ENCODE peak calls at places on chromosomes 4 and X, in six cellular contexts. Z is IMR-90, B is mesenchymal stem cell, J is neuronal stem cell, L is H1, Y is H9. W is an unnamed sample. For H3K4me1, the result is how much of the 10 kb centered on the place peaks cover.

GRCh38 chr4:76950052-76950845 is 697 bp downstream of the SEPTIN11 start:
- DNase-seq in Z (no peak), B (peak), J (peak), L (no peak), Y (no peak), W (peak)

GRCh38 chr4:26023191-26023972 is 109.4 kb downstream of the SMIM20 start:
- DNase-seq in Z (no peak), B (peak), J (no peak), L (no peak), Y (no peak), W (no peak)

GRCh38 chr4:183602444-183603102 is 56.4 kb downstream of the RWDD4 start:
- DNase-seq in Z (peak), B (peak), J (no peak), L (no peak), Y (no peak), W (peak)

GRCh38 chrX:46551494-46552128 is 6.4 kb upstream of the ZNF674 start:
- DNase-seq in Z (peak), B (peak), J (no peak), L (no peak), Y (peak), W (peak)

GRCh38 chrX:1492421-1493012 is 39.8 kb upstream of the ASMTL start:
- DNase-seq in Z (no peak), B (no peak), J (no peak), L (no peak), Y (no peak), W (no peak)

GRCh38 chrX:10634681-10635161 is 14.3 kb upstream of the MID1 start:
- DNase-seq in Z (peak), B (peak), J (no peak), L (no peak), Y (no peak), W (peak)

GRCh38 chr4:180734753-180735432 is 1508.3 kb upstream of the TENM3 start:
- DNase-seq in Z (no peak), B (no peak), J (no peak), L (no peak), Y (no peak), W (no peak)

GRCh38 chrX:153333271-153333670 is 682 bp upstream of the ZNF275 start:
- DNase-seq in Z (peak), B (peak), J (no peak), L (no peak), Y (no peak), W (no peak)

GRCh38 chr4:151700566-151701316 is 60.1 kb downstream of the GATB start:
- DNase-seq in Z (no peak), B (no peak), J (no peak), L (no peak), Y (no peak), W (no peak)

GRCh38 chr4:53118676-53119075 is 247.2 kb downstream of the SCFD2 start:
- DNase-seq in Z (no peak), B (no peak), J (no peak), L (no peak), Y (no peak), W (no peak)

GRCh38 chrX:106599411-106599810 is 12.4 kb upstream of the RADX start:
- DNase-seq in Z (no peak), B (no peak), J (no peak), L (no peak), Y (no peak), W (no peak)

GRCh38 chr4:2672700-2673099 is 83.4 kb downstream of the TNIP2 start:
- DNase-seq in Z (no peak), B (no peak), J (no peak), L (no peak), Y (no peak), W (no peak)

GRCh38 chr4:98614655-98615054 is 43.8 kb downstream of the TSPAN5 start:
- DNase-seq in Z (no peak), B (no peak), J (no peak), L (no peak), Y (no peak), W (no peak)

GRCh38 chr4:149584703-149585102 is 230.9 kb downstream of the IQCM start:
- DNase-seq in Z (no peak), B (no peak), J (no peak), L (no peak), Y (no peak), W (peak)

GRCh38 chr4:42671431-42672194 is 14.7 kb upstream of the ATP8A1 start:
- DNase-seq in Z (no peak), B (no peak), J (no peak), L (no peak), Y (no peak), W (peak)

GRCh38 chr4:150501019-150501727 is 80.8 kb upstream of the MAB21L2 start:
- DNase-seq in Z (peak), B (peak), J (no peak), L (no peak), Y (no peak), W (no peak)

GRCh38 chr4:86935833-86936721 is 1.3 kb downstream of the AFF1 start:
- DNase-seq in Z (peak), B (peak), J (peak), L (peak), Y (peak), W (peak)

GRCh38 chr4:80732010-80732409 is 298.5 kb upstream of the BMP3 start:
- DNase-seq in Z (peak), B (no peak), J (no peak), L (no peak), Y (no peak), W (no peak)

GRCh38 chr4:17814140-17814539 is 3.4 kb downstream of the NCAPG start:
- DNase-seq in Z (peak), B (peak), J (no peak), L (no peak), Y (no peak), W (peak)

GRCh38 chr4:106763044-106763443 is 273.1 kb downstream of the DKK2 start:
- DNase-seq in Z (no peak), B (peak), J (peak), L (no peak), Y (peak), W (peak)

GRCh38 chrX:152202886-152203285 is 64.5 kb upstream of the MAGEA10 start:
- DNase-seq in Z (no peak), B (no peak), J (no peak), L (no peak), Y (no peak), W (peak)

GRCh38 chr4:152734699-152735050 is 44.9 kb downstream of the TIGD4 start:
- DNase-seq in Z (no peak), B (no peak), J (no peak), L (no peak), Y (no peak), W (peak)

GRCh38 chr4:22942920-22943559 is 250.3 kb downstream of the GBA3 start:
- DNase-seq in Z (no peak), B (no peak), J (no peak), L (peak), Y (no peak), W (peak)

GRCh38 chr4:95409127-95409526 is 139.6 kb downstream of the UNC5C start:
- DNase-seq in Z (peak), B (peak), J (no peak), L (no peak), Y (no peak), W (no peak)

GRCh38 chr4:189792819-189793618 is 147.7 kb upstream of the FRG1 start:
- DNase-seq in Z (peak), B (peak), J (peak), L (peak), Y (peak), W (peak)

GRCh38 chr4:46219872-46220271 is 96.0 kb upstream of the GABRG1 start:
- DNase-seq in Z (no peak), B (no peak), J (no peak), L (no peak), Y (no peak), W (no peak)

GRCh38 chrX:144566592-144566991 is 680.7 kb upstream of the SPANXN1 start:
- DNase-seq in Z (no peak), B (peak), J (no peak), L (no peak), Y (peak), W (peak)

GRCh38 chr4:173930329-173930967 is 353.0 kb downstream of the FBXO8 start:
- DNase-seq in Z (no peak), B (no peak), J (no peak), L (no peak), Y (no peak), W (no peak)

GRCh38 chrX:39491548-39492297 is 606.0 kb downstream of the BCOR start:
- DNase-seq in Z (no peak), B (no peak), J (no peak), L (no peak), Y (no peak), W (no peak)

GRCh38 chrX:149570668-149571067 is 16.6 kb downstream of the MAGEA9B start:
- DNase-seq in Z (peak), B (peak), J (no peak), L (no peak), Y (no peak), W (peak)

GRCh38 chr4:152983221-152983620 is 47.1 kb downstream of the FHDC1 start:
- DNase-seq in Z (no peak), B (no peak), J (no peak), L (no peak), Y (peak), W (peak)

GRCh38 chr4:173891072-173891471 is 361.0 kb upstream of the HAND2 start:
- DNase-seq in Z (no peak), B (no peak), J (no peak), L (no peak), Y (no peak), W (no peak)

GRCh38 chr4:153467154-153467896 is 1.2 kb downstream of the TMEM131L start:
- DNase-seq in Z (no peak), B (peak), J (no peak), L (no peak), Y (peak), W (peak)

GRCh38 chr4:177554966-177555574 is 112.8 kb upstream of the AGA start:
- DNase-seq in Z (peak), B (peak), J (peak), L (no peak), Y (no peak), W (peak)

GRCh38 chr4:4412661-4413372 is 25.9 kb downstream of the NSG1 start:
- DNase-seq in Z (no peak), B (no peak), J (no peak), L (no peak), Y (no peak), W (no peak)

GRCh38 chrX:66676413-66676812 is 37.5 kb upstream of the EDA2R start:
- DNase-seq in Z (peak), B (no peak), J (no peak), L (no peak), Y (no peak), W (no peak)
- H3K4me1 ChIP-seq in Z (under half), B (under half), J (under half), L (under half), Y (under half), W (under half)

GRCh38 chrX:68146054-68146453 is 287.2 kb downstream of the OPHN1 start:
- DNase-seq in Z (peak), B (peak), J (no peak), L (no peak), Y (no peak), W (peak)

DNA sequence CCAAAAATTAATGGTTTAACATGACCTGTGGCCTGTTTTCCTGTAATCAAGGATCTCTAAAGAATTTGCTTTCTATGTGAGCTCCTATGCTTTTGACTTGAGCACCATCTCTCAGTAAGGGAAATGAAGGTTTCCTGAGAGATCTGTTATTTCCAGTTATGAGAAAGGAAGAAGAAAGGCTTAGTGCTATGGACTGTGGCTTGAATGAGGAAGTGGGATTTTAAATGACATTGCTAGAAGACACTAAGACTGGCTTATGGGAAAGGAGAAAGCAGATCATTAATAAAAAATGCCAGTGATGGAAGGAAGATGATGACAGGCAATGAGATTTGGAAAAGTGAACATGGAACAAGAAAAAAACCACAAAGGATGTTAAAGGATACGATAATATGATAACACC is 285.4 kb downstream of the OPHN1 start:
- DNase-seq in Z (no peak), B (no peak), J (no peak), L (no peak), Y (no peak), W (no peak)
- H2BK15ac ChIP-seq in Z (no peak), B (no peak), J (no peak), L (no peak), Y (no peak), W (no peak)

GRCh38 chr4:8270912-8271815 is 1.6 kb downstream of the HTRA3 start:
- DNase-seq in Z (no peak), B (peak), J (no peak), L (no peak), Y (no peak), W (no peak)

GRCh38 chr4:8273450-8273849 is 3.9 kb downstream of the HTRA3 start:
- DNase-seq in Z (no peak), B (no peak), J (no peak), L (no peak), Y (no peak), W (no peak)

GRCh38 chr4:8270418-8270771 is 841 bp downstream of the HTRA3 start:
- DNase-seq in Z (no peak), B (no peak), J (no peak), L (no peak), Y (no peak), W (no peak)

GRCh38 chr4:8272472-8273428 is 3.2 kb downstream of the HTRA3 start:
- DNase-seq in Z (peak), B (peak), J (no peak), L (no peak), Y (no peak), W (no peak)

GRCh38 chr4:8271821-8272220 is 2.3 kb downstream of the HTRA3 start:
- DNase-seq in Z (no peak), B (no peak), J (no peak), L (no peak), Y (no peak), W (no peak)
- H2AK5ac ChIP-seq in Z (no peak), B (no peak), J (peak), L (no peak), Y (no peak), W (no peak)

GRCh38 chr4:38071801-38072567 is 111.8 kb downstream of the PTTG2 start:
- DNase-seq in Z (peak), B (peak), J (no peak), L (no peak), Y (no peak), W (no peak)
- H3K4me1 ChIP-seq in Z (under half), B (under half), J (under half), L (under half), Y (under half), W (under half)

DNA sequence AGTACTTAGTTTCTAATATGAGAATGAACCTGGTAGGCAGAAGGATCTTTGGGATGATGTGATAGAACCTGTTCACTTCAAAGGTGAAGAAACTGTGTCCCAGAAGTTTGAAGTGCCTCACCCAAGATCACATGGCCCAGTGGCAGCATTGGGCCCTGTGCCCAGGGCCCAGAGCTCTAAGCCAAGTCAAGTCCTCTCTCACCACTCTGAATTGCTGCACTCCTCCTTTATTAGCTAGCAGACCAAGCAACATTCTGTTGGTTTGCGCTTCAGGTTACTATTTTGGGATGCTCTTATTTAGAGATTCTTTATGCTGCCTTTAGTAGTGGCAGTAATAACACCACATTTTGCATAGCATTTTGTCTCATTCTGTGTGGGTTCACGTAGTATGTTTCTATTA is 82.7 kb downstream of the PARM1 start:
- DNase-seq in Z (no peak), B (no peak), J (no peak), L (no peak), Y (no peak), W (no peak)
- H2BK15ac ChIP-seq in Z (no peak), B (no peak), J (no peak), L (no peak), Y (no peak), W (no peak)

GRCh38 chrX:69100478-69100877 is 64.8 kb downstream of the PJA1 start:
- DNase-seq in Z (no peak), B (no peak), J (no peak), L (no peak), Y (no peak), W (no peak)
- H2AK5ac ChIP-seq in Z (no peak), B (no peak), J (no peak), L (no peak), Y (no peak), W (no peak)

GRCh38 chrX:132483523-132483922 is 5.3 kb downstream of the MBNL3 start:
- DNase-seq in Z (no peak), B (no peak), J (no peak), L (no peak), Y (no peak), W (no peak)

GRCh38 chrX:132480581-132481203 is 8.1 kb downstream of the MBNL3 start:
- DNase-seq in Z (peak), B (peak), J (no peak), L (no peak), Y (no peak), W (peak)

GRCh38 chrX:132481449-132481848 is 7.4 kb downstream of the MBNL3 start:
- DNase-seq in Z (no peak), B (no peak), J (no peak), L (no peak), Y (no peak), W (no peak)

GRCh38 chrX:132483951-132484350 is 4.9 kb downstream of the MBNL3 start:
- DNase-seq in Z (no peak), B (no peak), J (no peak), L (no peak), Y (no peak), W (no peak)

GRCh38 chrX:132482632-132483031 is 6.2 kb downstream of the MBNL3 start:
- DNase-seq in Z (no peak), B (no peak), J (no peak), L (no peak), Y (no peak), W (no peak)
- H3K4me1 ChIP-seq in Z (under half), B (under half), J (under half), L (under half), Y (under half), W (under half)

GRCh38 chr4:85527815-85528214 is 52.9 kb downstream of the ARHGAP24 start:
- DNase-seq in Z (no peak), B (no peak), J (no peak), L (no peak), Y (no peak), W (no peak)

GRCh38 chr4:85534120-85534519 is 59.2 kb downstream of the ARHGAP24 start:
- DNase-seq in Z (no peak), B (no peak), J (no peak), L (no peak), Y (no peak), W (no peak)

DNA sequence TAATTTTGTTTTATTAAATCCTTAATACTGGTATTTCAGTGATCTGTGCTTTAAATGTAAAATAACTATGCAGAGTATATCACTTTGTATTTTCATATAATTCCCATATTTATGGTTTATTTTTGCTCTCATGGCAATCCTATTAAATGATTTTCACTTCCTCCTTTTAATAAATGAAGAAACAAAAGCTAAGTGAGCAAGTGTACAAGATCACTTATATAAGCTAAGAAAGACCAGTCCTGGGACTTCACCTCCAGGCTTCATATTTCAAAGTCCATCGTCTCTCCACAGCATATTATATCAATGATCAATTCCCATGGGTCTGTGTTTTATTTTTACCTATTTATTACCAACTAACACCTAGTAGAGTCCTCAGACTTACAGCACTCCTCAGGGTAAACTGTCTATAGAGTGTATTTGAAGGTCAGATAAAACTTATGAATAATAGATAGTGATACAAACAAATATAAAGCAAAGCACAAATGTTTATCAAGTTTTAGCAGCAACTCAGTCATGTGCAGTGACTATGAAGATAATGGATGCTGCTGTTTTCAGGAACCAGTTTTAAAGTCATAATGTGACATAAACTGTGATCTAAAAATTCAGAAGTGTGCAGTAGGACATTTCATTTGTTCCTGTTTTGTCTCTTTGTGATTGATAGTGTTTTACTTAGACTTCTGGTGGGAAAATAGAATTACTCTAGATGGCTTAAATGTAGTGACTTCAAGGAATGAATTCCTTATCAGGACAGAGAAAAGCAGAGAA is 56.8 kb downstream of the ARHGAP24 start:
- DNase-seq in Z (no peak), B (no peak), J (no peak), L (no peak), Y (no peak), W (no peak)
- H2BK15ac ChIP-seq in Z (no peak), B (no peak), J (no peak), L (no peak), Y (no peak), W (no peak)

DNA sequence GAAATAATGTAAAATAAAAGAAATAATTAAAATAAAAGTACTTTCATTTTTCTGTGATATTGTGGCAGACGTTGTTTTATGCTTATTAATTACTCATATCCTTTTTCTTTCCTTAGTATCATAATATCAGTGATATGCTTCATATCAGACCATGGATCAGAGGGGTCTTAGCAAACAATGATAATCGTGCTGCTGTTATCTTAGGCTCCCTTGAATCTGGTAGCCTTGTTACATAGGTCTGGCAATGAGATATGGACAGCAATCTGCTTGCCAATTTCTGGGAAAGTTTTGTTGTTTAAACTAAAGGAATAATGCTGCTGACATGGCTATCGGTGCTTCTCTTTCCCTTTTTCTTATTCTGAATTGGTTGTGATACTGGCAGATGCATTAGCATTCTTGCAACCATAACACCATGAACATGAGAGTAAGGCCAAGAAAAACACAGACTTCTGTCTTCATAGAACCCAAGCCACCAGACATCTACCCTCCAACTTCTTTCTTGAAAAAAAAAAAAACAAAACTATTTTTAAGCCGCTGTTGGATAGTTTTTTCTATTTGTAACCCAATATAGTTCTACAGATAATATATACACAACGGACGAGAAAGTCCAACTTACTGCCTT is 16.4 kb downstream of the EPHA5 start:
- DNase-seq in Z (no peak), B (no peak), J (no peak), L (no peak), Y (no peak), W (peak)
- H2AK5ac ChIP-seq in Z (no peak), B (no peak), J (no peak), L (no peak), Y (no peak), W (no peak)

GRCh38 chr4:8559011-8559410 is 21.2 kb upstream of the GPR78 start:
- DNase-seq in Z (no peak), B (no peak), J (no peak), L (no peak), Y (no peak), W (no peak)
- H3K4me1 ChIP-seq in Z (under half), B (under half), J (under half), L (under half), Y (under half), W (under half)